ENCODE peak calls at places on chromosomes 5 and 9, in eight cellular contexts. H is tibial artery; Q is left ventricle myocardium inferior; P is activated naive CD8-positive, alpha-beta T cell treated with anti-CD3 and anti-CD28 coated beads, Interleukin-2, amount 50 U/mL, for 16 hours; E is NCI-H460; N is T47D; Y is iPS DF 19.7; S is frontal cortex. U is an unnamed sample.

GRCh38 chr9:5510360-5510931 is at the start of gene PDCD1LG2:
- DNase-seq in N (no peak), P (no peak), E (peak), Y (no peak), Q (no peak), H (no peak), S (no peak), U (no peak)

GRCh38 chr5:96492654-96493053 is 59.6 kb upstream of the PCSK1 start:
- DNase-seq in Q (no peak), H (no peak), E (peak), N (no peak), Y (no peak), S (no peak), P (no peak), U (no peak)

GRCh38 chr5:143142596-143143435 is 260.7 kb downstream of the NR3C1 start:
- DNase-seq in P (no peak), Y (no peak), N (peak), E (no peak), Q (peak), S (no peak), H (peak), U (no peak)

GRCh38 chr5:10987881-10988504 is 227.0 kb upstream of the DAP start:
- DNase-seq in Y (no peak), E (peak), N (peak), Q (peak), P (peak), H (peak), S (no peak), U (peak)

GRCh38 chr9:128117613-128118471 is 9.7 kb downstream of the PTGES2 start:
- DNase-seq in Y (no peak), Q (peak), E (peak), P (peak), N (peak), S (peak), H (peak), U (peak)

GRCh38 chr5:153601377-153601776 is 110.9 kb downstream of the GRIA1 start:
- DNase-seq in E (no peak), P (no peak), Y (no peak), Q (no peak), H (no peak), S (no peak), N (no peak), U (no peak)

GRCh38 chr5:167906209-167906853 is 385.1 kb upstream of the WWC1 start:
- DNase-seq in H (no peak), E (no peak), P (no peak), Q (no peak), N (no peak), S (no peak), Y (no peak), U (no peak)

GRCh38 chr5:113181853-113182490 is 205.4 kb downstream of the DCP2 start:
- DNase-seq in H (no peak), Y (no peak), E (no peak), P (no peak), N (no peak), S (no peak), Q (no peak), U (no peak)

GRCh38 chr5:67092447-67093023 is 104.1 kb downstream of the CD180 start:
- DNase-seq in N (peak), S (no peak), P (no peak), H (no peak), Q (no peak), E (no peak), Y (no peak), U (no peak)

GRCh38 chr9:98101868-98102273 is 17.2 kb downstream of the TRIM14 start:
- DNase-seq in Y (no peak), S (no peak), P (peak), E (no peak), Q (no peak), N (no peak), H (no peak), U (no peak)

U was measured in D721Med.